ENCODE peak calls at places on chromosome 13, in nine cellular contexts. K, G, E, B, C, N, H, Z and P are unnamed samples. For H3K9me3, the result is how much of the 10 kb centered on the place peaks cover.

GRCh38 chr13:43991773-43992201 is 112.1 kb downstream of the LACC1 start:
- DNase-seq in K (no peak), B (no peak), C (no peak), G (peak), N (no peak), Z (no peak), H (no peak), E (no peak), P (no peak)

GRCh38 chr13:102721800-102722231 is 27.0 kb upstream of the METTL21C start:
- DNase-seq in N (no peak), E (no peak), G (no peak), K (no peak), Z (no peak), C (no peak), B (no peak), H (no peak), P (no peak)

GRCh38 chr13:113837554-113838355 is 26.1 kb downstream of the GAS6 start:
- DNase-seq in Z (peak), E (peak), G (peak), K (peak), N (peak), C (peak), H (peak), B (no peak), P (peak)

GRCh38 chr13:39765801-39766463 is 110.5 kb downstream of the COG6 start:
- DNase-seq in C (peak), Z (no peak), H (peak), G (peak), K (peak), N (no peak), B (peak), E (peak), P (no peak)

GRCh38 chr13:84570831-84571230 is 688.6 kb upstream of the SLITRK1 start:
- DNase-seq in K (no peak), E (no peak), B (no peak), H (no peak), Z (no peak), C (no peak), G (no peak), N (no peak), P (peak)

GRCh38 chr13:75860935-75861334 is 224.8 kb downstream of the LMO7 start:
- DNase-seq in K (no peak), N (no peak), C (no peak), Z (no peak), B (no peak), G (no peak), E (no peak), H (no peak), P (no peak)

GRCh38 chr13:103694033-103694432 is 627.8 kb upstream of the SLC10A2 start:
- DNase-seq in H (peak), C (no peak), E (no peak), Z (no peak), N (no peak), K (no peak), B (no peak), G (no peak), P (no peak)

GRCh38 chr13:42322806-42323205 is 50.9 kb downstream of the AKAP11 start:
- DNase-seq in N (no peak), H (no peak), B (no peak), G (no peak), Z (no peak), C (no peak), E (no peak), K (no peak), P (no peak)

GRCh38 chr13:106610511-106610910 is 42.6 kb upstream of the ARGLU1 start:
- DNase-seq in E (no peak), Z (no peak), B (no peak), N (no peak), G (no peak), H (no peak), C (no peak), K (no peak), P (peak)

GRCh38 chr13:109096101-109096500 is 466.7 kb downstream of the MYO16 start:
- DNase-seq in G (no peak), N (no peak), H (peak), K (no peak), B (no peak), Z (no peak), E (no peak), C (no peak), P (no peak)

GRCh38 chr13:78589206-78589605 is 14.1 kb downstream of the POU4F1 start:
- DNase-seq in G (no peak), Z (no peak), K (no peak), N (no peak), E (no peak), B (peak), H (peak), C (no peak), P (no peak)

GRCh38 chr13:113848431-113849260 is 15.2 kb downstream of the GAS6 start:
- DNase-seq in K (no peak), H (no peak), G (peak), C (peak), B (no peak), Z (no peak), N (no peak), E (no peak), P (no peak)

GRCh38 chr13:110055089-110055488 is 251.9 kb downstream of the COL4A1 start:
- DNase-seq in N (no peak), H (no peak), Z (no peak), B (no peak), G (no peak), C (no peak), K (no peak), E (no peak), P (no peak)

GRCh38 chr13:36297259-36297599 is 385 bp downstream of the CCDC169 start:
- DNase-seq in H (peak), B (no peak), Z (no peak), N (no peak), G (no peak), C (no peak), K (peak), E (no peak), P (no peak)

GRCh38 chr13:66660013-66660804 is 569.9 kb downstream of the PCDH9 start:
- DNase-seq in E (peak), C (no peak), Z (no peak), K (no peak), N (no peak), G (no peak), H (peak), B (no peak), P (no peak)

GRCh38 chr13:90979059-90979458 is 368.4 kb upstream of the MIR17HG start:
- DNase-seq in E (no peak), Z (no peak), K (no peak), H (no peak), C (no peak), N (no peak), B (no peak), G (no peak), P (no peak)

GRCh38 chr13:47188802-47189201 is 291.9 kb upstream of the HTR2A start:
- DNase-seq in K (no peak), B (no peak), C (no peak), Z (no peak), E (no peak), H (no peak), G (no peak), N (no peak), P (no peak)

GRCh38 chr13:71625694-71626093 is 241.3 kb downstream of the DACH1 start:
- DNase-seq in K (no peak), Z (no peak), H (peak), N (no peak), G (no peak), C (no peak), B (no peak), E (peak), P (peak)

GRCh38 chr13:113856716-113857065 is 7.2 kb downstream of the GAS6 start:
- DNase-seq in E (peak), K (no peak), N (no peak), G (peak), H (no peak), C (no peak), Z (no peak), B (no peak), P (no peak)

GRCh38 chr13:29196409-29197074 is 376.4 kb downstream of the MTUS2 start:
- DNase-seq in H (no peak), Z (no peak), B (no peak), G (no peak), N (no peak), K (no peak), E (no peak), C (no peak), P (no peak)

GRCh38 chr13:33536639-33537425 is 251.3 kb upstream of the STARD13 start:
- DNase-seq in Z (no peak), C (no peak), K (peak), B (no peak), N (no peak), G (no peak), E (no peak), H (no peak), P (peak)

GRCh38 chr13:24894972-24895300 is 131.0 kb downstream of the RNF17 start:
- DNase-seq in G (no peak), E (no peak), N (no peak), H (no peak), Z (no peak), B (no peak), C (no peak), K (no peak), P (no peak)

GRCh38 chr13:34127523-34127922 is 309.6 kb downstream of the RFC3 start:
- DNase-seq in K (no peak), G (no peak), H (no peak), E (no peak), Z (no peak), B (no peak), N (no peak), C (no peak), P (no peak)

GRCh38 chr13:75447493-75447892 is 34.5 kb downstream of the TBC1D4 start:
- DNase-seq in K (no peak), H (no peak), B (no peak), Z (no peak), C (no peak), N (no peak), E (no peak), G (no peak), P (no peak)

GRCh38 chr13:62613819-62614218 is 1198.2 kb upstream of the PCDH20 start:
- DNase-seq in K (no peak), B (no peak), G (no peak), E (no peak), Z (no peak), N (no peak), H (no peak), C (no peak), P (no peak)

GRCh38 chr13:21517576-21517975 is 58.5 kb upstream of the ZDHHC20 start:
- DNase-seq in E (no peak), K (no peak), B (no peak), N (no peak), G (no peak), C (no peak), Z (no peak), H (no peak), P (no peak)

GRCh38 chr13:59666504-59666903 is 497.2 kb downstream of the DIAPH3 start:
- DNase-seq in B (no peak), Z (no peak), H (peak), C (no peak), N (no peak), E (peak), G (no peak), K (no peak), P (no peak)

GRCh38 chr13:30307194-30307965 is at the start of gene KATNAL1:
- DNase-seq in C (peak), B (peak), G (peak), E (peak), H (peak), K (peak), Z (peak), N (peak), P (no peak)

GRCh38 chr13:26529441-26529840 is 28.0 kb upstream of the WASF3 start:
- DNase-seq in G (peak), C (no peak), B (peak), H (peak), N (no peak), E (peak), K (no peak), Z (no peak), P (peak)

GRCh38 chr13:83499286-83499685 is 383.0 kb downstream of the SLITRK1 start:
- DNase-seq in B (no peak), N (no peak), K (no peak), G (no peak), C (no peak), H (peak), Z (no peak), E (no peak), P (no peak)

GRCh38 chr13:98978280-98978679 is 416 bp upstream of the DOCK9 start:
- DNase-seq in H (no peak), Z (no peak), C (no peak), K (no peak), N (no peak), E (peak), B (no peak), G (no peak), P (peak)

DNA sequence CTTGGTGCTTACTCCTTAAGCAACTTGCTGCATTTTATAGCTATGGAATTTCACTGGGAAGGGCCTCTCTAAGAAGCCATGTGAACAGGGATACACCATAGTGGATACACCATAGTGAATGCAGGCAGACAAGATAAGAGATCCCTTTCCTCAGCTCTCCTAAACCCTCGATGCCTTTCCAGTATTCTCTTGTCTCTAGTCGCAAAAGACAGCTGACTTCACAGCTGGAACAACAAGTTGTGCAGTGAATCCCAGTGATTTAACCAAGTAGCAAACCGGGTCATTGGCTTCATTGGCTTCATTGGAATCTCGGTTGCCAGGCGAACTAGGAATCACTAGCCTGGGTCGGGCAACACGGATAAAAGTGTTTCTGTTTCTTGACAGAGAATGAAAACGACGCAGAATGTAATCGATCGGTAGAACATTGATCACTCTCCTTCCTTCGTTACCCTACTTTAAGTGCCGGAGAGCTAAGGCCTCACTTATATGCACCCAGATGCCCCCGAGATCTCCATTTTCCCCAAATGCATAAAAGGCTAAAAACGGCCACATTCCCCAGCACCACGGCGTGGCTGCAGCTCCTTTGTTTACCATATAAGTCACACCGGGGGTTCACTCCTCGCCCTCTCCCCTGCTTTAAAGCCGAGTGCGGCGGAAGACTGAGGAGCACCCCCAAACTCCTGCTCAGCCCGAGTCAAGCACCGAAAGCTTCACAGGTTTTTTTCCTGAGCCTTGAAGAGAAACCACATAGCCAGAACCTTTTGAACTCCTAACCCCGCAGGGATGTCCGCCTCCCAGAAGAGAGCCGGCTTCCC is 674 bp downstream of the TRPC4 start:
- DNase-seq in E (peak), B (peak), H (peak), Z (no peak), C (no peak), G (no peak), K (no peak), N (no peak), P (no peak)
- H3K4me3 ChIP-seq in E (peak), B (peak), H (peak), Z (peak), C (peak), G (peak), K (peak), N (peak), P (peak)

DNA sequence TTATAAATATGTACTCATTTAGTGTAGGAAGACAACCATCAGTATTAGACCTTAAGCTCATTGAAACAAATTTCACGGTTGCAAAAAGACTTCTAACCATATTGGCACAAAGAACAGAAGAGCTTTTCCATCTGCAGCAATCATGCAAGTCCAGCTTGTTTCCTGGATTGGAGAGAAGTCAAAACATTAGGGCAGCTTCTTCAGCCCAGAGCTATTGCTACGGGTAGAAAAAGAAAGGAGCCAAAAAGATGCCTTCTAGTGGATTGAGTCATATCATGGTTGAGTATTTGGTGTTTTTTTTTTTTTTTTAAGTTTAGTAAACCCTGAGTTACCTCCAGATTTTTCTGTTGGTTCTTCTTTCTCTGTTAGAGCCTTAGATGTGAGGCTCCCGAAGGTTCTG is 99.8 kb downstream of the WDFY2 start:
- DNase-seq in B (no peak), N (no peak), Z (no peak), E (no peak), C (no peak), K (no peak), H (peak), G (no peak), P (no peak)
- H3K9me3 ChIP-seq in B (under half), N (under half), Z (under half), E (under half), C (under half), K (under half), H (under half), G (under half), P (under half)

GRCh38 chr13:49908637-49909036 is 27.5 kb downstream of the SPRYD7 start:
- DNase-seq in G (no peak), B (peak), H (peak), K (no peak), C (no peak), Z (no peak), E (no peak), N (no peak), P (no peak)
- TF ChIP-seq CTCF in G (no peak), B (peak), H (peak), K (no peak), C (no peak), Z (no peak), E (no peak), N (no peak), P (no peak)

GRCh38 chr13:40981949-40982348 is 37.2 kb downstream of the ELF1 start:
- DNase-seq in K (no peak), N (no peak), C (no peak), E (peak), H (peak), G (no peak), Z (no peak), B (no peak), P (no peak)

GRCh38 chr13:40981361-40981760 is 37.8 kb downstream of the ELF1 start:
- DNase-seq in N (no peak), K (no peak), E (peak), B (no peak), G (no peak), C (no peak), H (peak), Z (no peak), P (no peak)

GRCh38 chr13:40983269-40983668 is 35.8 kb downstream of the ELF1 start:
- DNase-seq in H (peak), B (no peak), Z (no peak), E (peak), G (no peak), C (no peak), K (no peak), N (no peak), P (no peak)

GRCh38 chr13:40983725-40984669 is 35.1 kb downstream of the ELF1 start:
- DNase-seq in K (no peak), E (peak), Z (no peak), B (no peak), G (no peak), C (no peak), N (no peak), H (no peak), P (no peak)

DNA sequence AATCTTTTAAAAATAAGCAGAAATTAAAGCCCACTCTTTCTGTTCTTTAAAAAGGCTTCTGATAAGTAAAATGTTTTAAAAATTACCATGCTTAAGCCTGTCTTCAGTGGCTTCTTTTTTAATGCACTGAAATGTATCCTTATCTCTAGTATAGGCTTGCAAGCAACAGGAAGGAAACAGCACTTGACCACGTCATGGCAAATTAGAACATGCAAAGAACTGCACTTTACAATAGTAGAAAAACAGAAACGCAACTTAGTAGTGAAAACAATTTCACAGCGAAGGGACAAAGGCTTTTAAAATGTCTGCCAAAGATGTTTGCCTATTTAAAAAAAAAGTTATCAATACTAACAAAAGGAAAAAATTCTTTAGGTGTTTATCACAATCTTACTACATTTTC is 36.3 kb downstream of the ELF1 start:
- DNase-seq in H (peak), E (peak), B (no peak), N (no peak), Z (no peak), K (peak), G (peak), C (peak), P (no peak)
- H3K4me3 ChIP-seq in H (peak), E (peak), B (no peak), N (peak), Z (peak), K (no peak), G (peak), C (peak), P (no peak)

GRCh38 chr13:89401209-89401810 is 1730.1 kb downstream of the SLITRK5 start:
- DNase-seq in Z (no peak), G (no peak), K (no peak), B (no peak), H (peak), C (no peak), E (peak), N (no peak), P (peak)
- H3K9me3 ChIP-seq in Z (under half), G (under half), K (under half), B (under half), H (under half), C (under half), E (under half), N (under half), P (under half)

DNA sequence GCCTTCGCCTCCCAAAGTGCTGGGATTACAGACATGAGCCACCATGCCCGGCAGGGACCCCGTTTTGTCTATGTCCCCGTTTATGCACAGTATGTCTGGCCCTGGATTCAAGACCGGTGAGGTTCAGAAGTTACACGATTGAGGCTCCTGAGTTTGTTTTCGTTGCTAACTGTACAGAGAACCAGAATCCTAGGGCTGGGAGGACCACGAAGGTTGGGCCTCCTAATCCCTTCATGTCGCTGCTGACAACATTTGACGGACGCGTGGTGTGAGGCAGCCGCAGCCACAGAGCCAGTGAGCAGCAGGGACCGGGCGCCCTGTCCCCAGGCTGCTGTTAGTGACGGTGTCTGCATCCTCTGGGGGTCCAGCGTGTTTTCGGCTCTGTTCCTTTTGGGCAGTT is 91.4 kb downstream of the ATP11A start:
- DNase-seq in G (no peak), E (no peak), H (no peak), Z (no peak), B (no peak), C (no peak), N (no peak), K (no peak), P (no peak)
- TF ChIP-seq CTCF in G (no peak), E (no peak), H (no peak), Z (no peak), B (no peak), C (no peak), N (no peak), K (no peak), P (no peak)

GRCh38 chr13:32409561-32410440 is 18.1 kb downstream of the N4BP2L1 start:
- DNase-seq in B (peak), E (peak), N (peak), Z (no peak), G (peak), K (no peak), C (no peak), H (no peak), P (no peak)
- H3K4me3 ChIP-seq in B (peak), E (no peak), N (no peak), Z (no peak), G (peak), K (no peak), C (no peak), H (no peak), P (no peak)

GRCh38 chr13:38141792-38142191 is 207.9 kb upstream of the UFM1 start:
- DNase-seq in N (no peak), G (no peak), K (no peak), H (no peak), B (no peak), C (no peak), Z (no peak), E (peak), P (no peak)

DNA sequence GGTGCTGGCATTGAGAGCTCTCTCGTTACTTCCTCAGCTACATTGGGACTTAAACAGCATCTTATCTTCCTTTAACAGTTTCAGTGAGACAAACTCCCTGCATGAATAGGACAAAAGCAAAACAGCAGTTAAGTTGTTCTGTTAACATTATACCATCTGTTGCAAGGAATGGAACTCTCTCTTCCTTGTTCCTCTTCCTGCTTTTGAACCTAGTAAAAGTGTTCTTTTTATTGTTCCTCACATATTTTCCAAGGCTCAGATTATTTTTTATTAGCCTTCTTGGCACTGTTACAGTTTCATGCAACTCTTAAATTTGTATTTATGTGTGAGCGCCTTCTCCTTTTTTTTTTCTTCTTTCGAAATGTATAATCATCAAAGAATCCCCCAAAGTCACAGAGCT is 202.6 kb upstream of the UFM1 start:
- DNase-seq in G (no peak), Z (no peak), C (no peak), H (no peak), E (no peak), K (peak), B (no peak), N (no peak), P (no peak)
- H3K9me3 ChIP-seq in G (under half), Z (under half), C (under half), H (under half), E (under half), K (under half), B (under half), N (under half), P (under half)